ENCODE peak calls at places on chromosome 12, in four cellular contexts. Z is A673, J is heart left ventricle, R is esophagus squamous epithelium. C is an unnamed sample.
A peak's percentile ranks its signal among the peaks of the same experiment; 100 is the strongest.

GRCh38 chr12:132908145-132909029 is 21.0 kb upstream of the CHFR start:
- DNase-seq in Z (peak; percentile 96), J (peak; percentile 98), R (peak; percentile 80), C (peak; percentile 75)

GRCh38 chr12:56374726-56375597 is 12.3 kb upstream of the APOF start:
- DNase-seq in Z (no peak), J (no peak), R (no peak), C (no peak)

GRCh38 chr12:67792185-67792584 is 143.6 kb downstream of the DYRK2 start:
- DNase-seq in Z (no peak), J (no peak), R (no peak), C (no peak)

GRCh38 chr12:106783515-106783914 is 9.0 kb downstream of the RIC8B start:
- DNase-seq in Z (no peak), J (no peak), R (no peak), C (no peak)

GRCh38 chr12:67826148-67826547 is 163.1 kb upstream of the IFNG-AS1 start:
- DNase-seq in Z (no peak), J (no peak), R (no peak), C (no peak)

GRCh38 chr12:123139926-123140674 is 10.8 kb downstream of the PITPNM2 start:
- DNase-seq in Z (no peak), J (peak; percentile 38), R (no peak), C (no peak)

GRCh38 chr12:22118206-22118605 is 72.2 kb downstream of the CMAS start:
- DNase-seq in Z (no peak), J (no peak), R (no peak), C (no peak)

GRCh38 chr12:1773937-1774655 is 46.3 kb upstream of the LRTM2 start:
- DNase-seq in Z (no peak), J (no peak), R (no peak), C (no peak)

GRCh38 chr12:56206373-56207166 is 15.2 kb downstream of the RNF41 start:
- DNase-seq in Z (peak; percentile 56), J (peak; percentile 57), R (no peak), C (no peak)

GRCh38 chr12:47892819-47893218 is 12.0 kb downstream of the VDR start:
- DNase-seq in Z (no peak), J (no peak), R (no peak), C (no peak)

GRCh38 chr12:52029686-52030085 is 21.6 kb upstream of the NR4A1 start:
- DNase-seq in Z (peak; percentile 85), J (peak; percentile 81), R (no peak), C (no peak)
- H3K27ac ChIP-seq in Z (peak overlapping the region; percentile 24), J (no peak overlapping the region), R (no peak overlapping the region), C (no peak overlapping the region)

GRCh38 chr12:3365416-3366385 is 125.3 kb upstream of the PRMT8 start:
- DNase-seq in Z (no peak), J (no peak), R (no peak), C (no peak)

GRCh38 chr12:3362751-3363150 is 128.3 kb upstream of the PRMT8 start:
- DNase-seq in Z (no peak), J (no peak), R (no peak), C (no peak)

GRCh38 chr12:3363608-3364007 is 127.4 kb upstream of the PRMT8 start:
- DNase-seq in Z (no peak), J (no peak), R (no peak), C (no peak)

GRCh38 chr12:3364661-3365264 is 126.2 kb upstream of the PRMT8 start:
- DNase-seq in Z (no peak), J (no peak), R (no peak), C (no peak)

GRCh38 chr12:3364226-3364625 is 126.8 kb upstream of the PRMT8 start:
- DNase-seq in Z (no peak), J (no peak), R (no peak), C (no peak)
- H3K27me3 ChIP-seq in Z (peaks cover 36% of the 10 kb centered on the region), J (peaks cover 43% of the 10 kb centered on the region), R (no peaks in the 10 kb centered on the region), C (no peaks in the 10 kb centered on the region)

DNA sequence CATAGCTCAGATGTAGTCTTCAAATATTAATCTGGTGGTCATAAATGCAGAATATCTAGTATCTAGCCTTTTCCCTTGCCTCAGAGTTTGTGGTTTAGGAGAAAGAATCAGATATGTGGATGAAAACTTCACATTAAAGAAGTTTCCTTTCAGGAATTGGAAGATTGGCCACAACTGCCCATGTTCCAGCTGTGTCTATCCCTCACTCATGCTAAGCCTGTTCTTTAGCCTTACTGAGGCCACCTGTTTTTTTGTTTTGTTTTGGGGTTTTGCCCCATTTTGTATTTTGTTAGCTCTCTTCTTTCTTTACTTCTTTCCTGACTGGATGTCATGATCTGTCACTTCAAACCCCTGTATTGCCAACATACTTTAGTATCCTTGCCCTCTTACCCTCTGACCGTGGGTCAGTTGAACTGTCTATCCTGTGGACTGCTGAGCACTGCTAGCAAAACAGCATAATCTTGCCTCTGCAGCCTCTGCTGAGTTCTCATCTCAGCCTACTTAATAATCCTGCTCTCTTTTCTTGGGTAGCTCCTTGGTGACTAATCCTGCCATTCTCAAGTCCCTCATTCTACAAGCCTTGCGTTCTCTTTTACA is 22.0 kb upstream of the CCT2 start:
- DNase-seq in Z (no peak), J (no peak), R (no peak), C (no peak)
- H3K27ac ChIP-seq in Z (no peak overlapping the region), J (no peak overlapping the region), R (no peak overlapping the region), C (no peak overlapping the region)

DNA sequence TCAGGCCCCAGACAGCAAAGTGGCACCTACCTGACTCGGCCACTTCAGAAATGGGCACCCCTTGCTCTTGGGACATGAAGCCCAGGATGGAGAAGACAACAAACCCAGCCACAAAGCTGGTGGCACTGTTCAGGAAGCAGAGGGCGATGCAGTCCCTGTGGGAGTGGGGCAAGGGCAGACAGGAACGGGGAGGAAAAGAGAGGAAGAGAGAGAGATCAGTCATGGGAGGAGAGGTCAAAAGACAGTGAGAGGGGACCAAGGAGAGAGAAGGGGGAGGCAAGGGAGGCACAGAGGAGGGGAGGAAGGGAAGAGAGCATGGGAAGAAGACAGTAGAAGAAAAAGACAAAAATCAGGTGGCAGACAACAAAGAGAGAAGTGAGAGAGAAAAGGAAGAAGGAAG is 16.6 kb downstream of the SLC6A12 start:
- DNase-seq in Z (no peak), J (no peak), R (no peak), C (no peak)
- H3K27me3 ChIP-seq in Z (peaks cover 10% of the 10 kb centered on the region), J (peaks cover 2% of the 10 kb centered on the region), R (peaks cover 3% of the 10 kb centered on the region), C (no peaks in the 10 kb centered on the region)

GRCh38 chr12:131621701-131622421 is 89.0 kb upstream of the SFSWAP start:
- DNase-seq in Z (no peak), J (peak; percentile 25), R (no peak), C (no peak)
- H3K27ac ChIP-seq in Z (no peak overlapping the region), J (no peak overlapping the region), R (no peak overlapping the region), C (no peak overlapping the region)

DNA sequence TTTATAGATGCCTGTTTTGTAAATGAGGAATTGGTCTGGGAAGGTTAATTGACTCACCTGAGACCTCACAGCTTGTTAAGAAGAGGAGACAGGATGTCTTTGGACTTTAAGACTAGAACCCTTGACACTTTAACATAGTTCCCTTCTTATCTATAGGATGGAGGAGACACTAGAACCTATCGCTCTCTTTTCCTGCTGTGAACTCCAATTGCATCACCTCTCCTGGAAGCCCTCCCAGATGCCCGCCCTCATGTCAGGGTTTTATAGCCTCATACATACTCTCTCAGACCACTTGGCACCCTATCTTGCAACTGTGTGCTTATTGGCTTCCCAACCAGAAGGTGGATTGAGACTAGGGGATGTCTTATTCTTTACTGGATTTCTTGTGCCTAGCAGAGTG is 2.5 kb upstream of the CTDSP2 start:
- DNase-seq in Z (no peak), J (no peak), R (no peak), C (no peak)
- H3K27me3 ChIP-seq in Z (no peaks in the 10 kb centered on the region), J (peaks cover 10% of the 10 kb centered on the region), R (no peaks in the 10 kb centered on the region), C (no peaks in the 10 kb centered on the region)